ENCODE peak calls at places on chromosomes 1 and 21, in eight cellular contexts. One of them, this sample, is unnamed.

GRCh38 chr1:185420588-185421081 is 103.6 kb upstream of the IVNS1ABP start:
- ATAC-seq in activated CD8-positive, alpha-beta T cell treated with anti-CD3 and anti-CD28 coated beads for 36 hours: peak
- ATAC-seq in stimulated activated naive CD8-positive, alpha-beta T cell treated with anti-CD3 and anti-CD28 coated beads, Interleukin-15, Interleukin-2, amounts not matched to agents 100 U/mL and 50 U/mL, for 24 hours: peak
- ATAC-seq in left lobe of liver: no peak
- ATAC-seq in pancreas: no peak
- ATAC-seq in A549: no peak
- ATAC-seq in lung: no peak
- ATAC-seq in RWPE2: no peak
- ATAC-seq in this sample: no peak

GRCh38 chr1:65431111-65431705 is 10.7 kb downstream of the LEPR start:
- ATAC-seq in activated CD8-positive, alpha-beta T cell treated with anti-CD3 and anti-CD28 coated beads for 36 hours: peak
- ATAC-seq in stimulated activated naive CD8-positive, alpha-beta T cell treated with anti-CD3 and anti-CD28 coated beads, Interleukin-15, Interleukin-2, amounts not matched to agents 100 U/mL and 50 U/mL, for 24 hours: no peak
- ATAC-seq in left lobe of liver: peak
- ATAC-seq in pancreas: peak
- ATAC-seq in A549: peak
- ATAC-seq in lung: no peak
- ATAC-seq in RWPE2: no peak
- ATAC-seq in this sample: no peak

GRCh38 chr1:201260236-201260591 is 23.1 kb upstream of the PKP1 start:
- ATAC-seq in activated CD8-positive, alpha-beta T cell treated with anti-CD3 and anti-CD28 coated beads for 36 hours: no peak
- ATAC-seq in stimulated activated naive CD8-positive, alpha-beta T cell treated with anti-CD3 and anti-CD28 coated beads, Interleukin-15, Interleukin-2, amounts not matched to agents 100 U/mL and 50 U/mL, for 24 hours: no peak
- ATAC-seq in left lobe of liver: no peak
- ATAC-seq in pancreas: no peak
- ATAC-seq in A549: no peak
- ATAC-seq in lung: no peak
- ATAC-seq in RWPE2: peak
- ATAC-seq in this sample: no peak

GRCh38 chr1:31639543-31639942 is 5.1 kb downstream of the PEF1 start:
- ATAC-seq in activated CD8-positive, alpha-beta T cell treated with anti-CD3 and anti-CD28 coated beads for 36 hours: no peak
- ATAC-seq in stimulated activated naive CD8-positive, alpha-beta T cell treated with anti-CD3 and anti-CD28 coated beads, Interleukin-15, Interleukin-2, amounts not matched to agents 100 U/mL and 50 U/mL, for 24 hours: no peak
- ATAC-seq in left lobe of liver: no peak
- ATAC-seq in pancreas: no peak
- ATAC-seq in A549: no peak
- ATAC-seq in lung: peak
- ATAC-seq in RWPE2: peak
- ATAC-seq in this sample: no peak

GRCh38 chr1:113966013-113966412 is 13.3 kb upstream of the OLFML3 start:
- ATAC-seq in activated CD8-positive, alpha-beta T cell treated with anti-CD3 and anti-CD28 coated beads for 36 hours: no peak
- ATAC-seq in stimulated activated naive CD8-positive, alpha-beta T cell treated with anti-CD3 and anti-CD28 coated beads, Interleukin-15, Interleukin-2, amounts not matched to agents 100 U/mL and 50 U/mL, for 24 hours: no peak
- ATAC-seq in left lobe of liver: no peak
- ATAC-seq in pancreas: no peak
- ATAC-seq in A549: no peak
- ATAC-seq in lung: no peak
- ATAC-seq in RWPE2: no peak
- ATAC-seq in this sample: no peak

GRCh38 chr1:168263130-168263529 is 17.5 kb upstream of the TBX19 start:
- ATAC-seq in activated CD8-positive, alpha-beta T cell treated with anti-CD3 and anti-CD28 coated beads for 36 hours: no peak
- ATAC-seq in stimulated activated naive CD8-positive, alpha-beta T cell treated with anti-CD3 and anti-CD28 coated beads, Interleukin-15, Interleukin-2, amounts not matched to agents 100 U/mL and 50 U/mL, for 24 hours: no peak
- ATAC-seq in left lobe of liver: no peak
- ATAC-seq in pancreas: no peak
- ATAC-seq in A549: no peak
- ATAC-seq in lung: no peak
- ATAC-seq in RWPE2: no peak
- ATAC-seq in this sample: no peak

GRCh38 chr1:234658143-234658542 is 48.2 kb upstream of the IRF2BP2 start:
- ATAC-seq in activated CD8-positive, alpha-beta T cell treated with anti-CD3 and anti-CD28 coated beads for 36 hours: no peak
- ATAC-seq in stimulated activated naive CD8-positive, alpha-beta T cell treated with anti-CD3 and anti-CD28 coated beads, Interleukin-15, Interleukin-2, amounts not matched to agents 100 U/mL and 50 U/mL, for 24 hours: no peak
- ATAC-seq in left lobe of liver: peak
- ATAC-seq in pancreas: peak
- ATAC-seq in A549: peak
- ATAC-seq in lung: peak
- ATAC-seq in RWPE2: peak
- ATAC-seq in this sample: no peak

GRCh38 chr21:16767201-16767600 is 745.6 kb upstream of the CXADR start:
- ATAC-seq in activated CD8-positive, alpha-beta T cell treated with anti-CD3 and anti-CD28 coated beads for 36 hours: no peak
- ATAC-seq in stimulated activated naive CD8-positive, alpha-beta T cell treated with anti-CD3 and anti-CD28 coated beads, Interleukin-15, Interleukin-2, amounts not matched to agents 100 U/mL and 50 U/mL, for 24 hours: no peak
- ATAC-seq in left lobe of liver: no peak
- ATAC-seq in pancreas: no peak
- ATAC-seq in A549: no peak
- ATAC-seq in lung: no peak
- ATAC-seq in RWPE2: no peak
- ATAC-seq in this sample: no peak

GRCh38 chr1:54272134-54272533 is 72.2 kb downstream of the MRPL37 start:
- ATAC-seq in activated CD8-positive, alpha-beta T cell treated with anti-CD3 and anti-CD28 coated beads for 36 hours: no peak
- ATAC-seq in stimulated activated naive CD8-positive, alpha-beta T cell treated with anti-CD3 and anti-CD28 coated beads, Interleukin-15, Interleukin-2, amounts not matched to agents 100 U/mL and 50 U/mL, for 24 hours: no peak
- ATAC-seq in left lobe of liver: peak
- ATAC-seq in pancreas: no peak
- ATAC-seq in A549: no peak
- ATAC-seq in lung: no peak
- ATAC-seq in RWPE2: peak
- ATAC-seq in this sample: no peak

GRCh38 chr1:38241594-38242331 is 195.2 kb upstream of the POU3F1 start:
- ATAC-seq in activated CD8-positive, alpha-beta T cell treated with anti-CD3 and anti-CD28 coated beads for 36 hours: no peak
- ATAC-seq in stimulated activated naive CD8-positive, alpha-beta T cell treated with anti-CD3 and anti-CD28 coated beads, Interleukin-15, Interleukin-2, amounts not matched to agents 100 U/mL and 50 U/mL, for 24 hours: no peak
- ATAC-seq in left lobe of liver: no peak
- ATAC-seq in pancreas: no peak
- ATAC-seq in A549: no peak
- ATAC-seq in lung: no peak
- ATAC-seq in RWPE2: no peak
- ATAC-seq in this sample: no peak

GRCh38 chr1:61058477-61059245 is 23.7 kb upstream of the NFIA start:
- ATAC-seq in activated CD8-positive, alpha-beta T cell treated with anti-CD3 and anti-CD28 coated beads for 36 hours: no peak
- ATAC-seq in stimulated activated naive CD8-positive, alpha-beta T cell treated with anti-CD3 and anti-CD28 coated beads, Interleukin-15, Interleukin-2, amounts not matched to agents 100 U/mL and 50 U/mL, for 24 hours: no peak
- ATAC-seq in left lobe of liver: no peak
- ATAC-seq in pancreas: no peak
- ATAC-seq in A549: no peak
- ATAC-seq in lung: no peak
- ATAC-seq in RWPE2: peak
- ATAC-seq in this sample: no peak

GRCh38 chr1:188583133-188583532 is 1754.4 kb downstream of the PLA2G4A start:
- ATAC-seq in activated CD8-positive, alpha-beta T cell treated with anti-CD3 and anti-CD28 coated beads for 36 hours: no peak
- ATAC-seq in stimulated activated naive CD8-positive, alpha-beta T cell treated with anti-CD3 and anti-CD28 coated beads, Interleukin-15, Interleukin-2, amounts not matched to agents 100 U/mL and 50 U/mL, for 24 hours: no peak
- ATAC-seq in left lobe of liver: no peak
- ATAC-seq in pancreas: no peak
- ATAC-seq in A549: no peak
- ATAC-seq in lung: no peak
- ATAC-seq in RWPE2: no peak
- ATAC-seq in this sample: no peak

GRCh38 chr21:46021978-46022544 is 40.5 kb downstream of the COL6A1 start:
- ATAC-seq in activated CD8-positive, alpha-beta T cell treated with anti-CD3 and anti-CD28 coated beads for 36 hours: no peak
- ATAC-seq in stimulated activated naive CD8-positive, alpha-beta T cell treated with anti-CD3 and anti-CD28 coated beads, Interleukin-15, Interleukin-2, amounts not matched to agents 100 U/mL and 50 U/mL, for 24 hours: no peak
- ATAC-seq in left lobe of liver: no peak
- ATAC-seq in pancreas: peak
- ATAC-seq in A549: no peak
- ATAC-seq in lung: no peak
- ATAC-seq in RWPE2: no peak
- ATAC-seq in this sample: no peak

GRCh38 chr21:29245104-29245643 is 53.5 kb upstream of the BACH1 start:
- ATAC-seq in activated CD8-positive, alpha-beta T cell treated with anti-CD3 and anti-CD28 coated beads for 36 hours: peak
- ATAC-seq in stimulated activated naive CD8-positive, alpha-beta T cell treated with anti-CD3 and anti-CD28 coated beads, Interleukin-15, Interleukin-2, amounts not matched to agents 100 U/mL and 50 U/mL, for 24 hours: peak
- ATAC-seq in left lobe of liver: no peak
- ATAC-seq in pancreas: peak
- ATAC-seq in A549: no peak
- ATAC-seq in lung: no peak
- ATAC-seq in RWPE2: no peak
- ATAC-seq in this sample: peak

GRCh38 chr1:59026472-59026948 is 242.7 kb upstream of the JUN start:
- ATAC-seq in activated CD8-positive, alpha-beta T cell treated with anti-CD3 and anti-CD28 coated beads for 36 hours: peak
- ATAC-seq in stimulated activated naive CD8-positive, alpha-beta T cell treated with anti-CD3 and anti-CD28 coated beads, Interleukin-15, Interleukin-2, amounts not matched to agents 100 U/mL and 50 U/mL, for 24 hours: peak
- ATAC-seq in left lobe of liver: no peak
- ATAC-seq in pancreas: no peak
- ATAC-seq in A549: no peak
- ATAC-seq in lung: no peak
- ATAC-seq in RWPE2: no peak
- ATAC-seq in this sample: peak

GRCh38 chr1:36857761-36858160 is 176.6 kb downstream of the GRIK3 start:
- ATAC-seq in activated CD8-positive, alpha-beta T cell treated with anti-CD3 and anti-CD28 coated beads for 36 hours: no peak
- ATAC-seq in stimulated activated naive CD8-positive, alpha-beta T cell treated with anti-CD3 and anti-CD28 coated beads, Interleukin-15, Interleukin-2, amounts not matched to agents 100 U/mL and 50 U/mL, for 24 hours: no peak
- ATAC-seq in left lobe of liver: no peak
- ATAC-seq in pancreas: no peak
- ATAC-seq in A549: no peak
- ATAC-seq in lung: no peak
- ATAC-seq in RWPE2: no peak
- ATAC-seq in this sample: no peak

GRCh38 chr1:99674665-99675064 is 28.8 kb downstream of the PALMD start:
- ATAC-seq in activated CD8-positive, alpha-beta T cell treated with anti-CD3 and anti-CD28 coated beads for 36 hours: no peak
- ATAC-seq in stimulated activated naive CD8-positive, alpha-beta T cell treated with anti-CD3 and anti-CD28 coated beads, Interleukin-15, Interleukin-2, amounts not matched to agents 100 U/mL and 50 U/mL, for 24 hours: no peak
- ATAC-seq in left lobe of liver: no peak
- ATAC-seq in pancreas: no peak
- ATAC-seq in A549: no peak
- ATAC-seq in lung: no peak
- ATAC-seq in RWPE2: no peak
- ATAC-seq in this sample: no peak

GRCh38 chr1:170340259-170340658 is 191.7 kb upstream of the GORAB start:
- ATAC-seq in activated CD8-positive, alpha-beta T cell treated with anti-CD3 and anti-CD28 coated beads for 36 hours: no peak
- ATAC-seq in stimulated activated naive CD8-positive, alpha-beta T cell treated with anti-CD3 and anti-CD28 coated beads, Interleukin-15, Interleukin-2, amounts not matched to agents 100 U/mL and 50 U/mL, for 24 hours: no peak
- ATAC-seq in left lobe of liver: no peak
- ATAC-seq in pancreas: no peak
- ATAC-seq in A549: no peak
- ATAC-seq in lung: no peak
- ATAC-seq in RWPE2: no peak
- ATAC-seq in this sample: no peak

GRCh38 chr1:145702052-145702451 is 5.1 kb downstream of the PDZK1 start:
- ATAC-seq in activated CD8-positive, alpha-beta T cell treated with anti-CD3 and anti-CD28 coated beads for 36 hours: no peak
- ATAC-seq in stimulated activated naive CD8-positive, alpha-beta T cell treated with anti-CD3 and anti-CD28 coated beads, Interleukin-15, Interleukin-2, amounts not matched to agents 100 U/mL and 50 U/mL, for 24 hours: no peak
- ATAC-seq in left lobe of liver: no peak
- ATAC-seq in pancreas: no peak
- ATAC-seq in A549: no peak
- ATAC-seq in lung: no peak
- ATAC-seq in RWPE2: no peak
- ATAC-seq in this sample: no peak

GRCh38 chr1:30751830-30752650 is 5.5 kb downstream of the LAPTM5 start:
- ATAC-seq in activated CD8-positive, alpha-beta T cell treated with anti-CD3 and anti-CD28 coated beads for 36 hours: no peak
- ATAC-seq in stimulated activated naive CD8-positive, alpha-beta T cell treated with anti-CD3 and anti-CD28 coated beads, Interleukin-15, Interleukin-2, amounts not matched to agents 100 U/mL and 50 U/mL, for 24 hours: no peak
- ATAC-seq in left lobe of liver: no peak
- ATAC-seq in pancreas: no peak
- ATAC-seq in A549: no peak
- ATAC-seq in lung: no peak
- ATAC-seq in RWPE2: no peak
- ATAC-seq in this sample: no peak

GRCh38 chr1:206538086-206538781 is 30.9 kb downstream of the RASSF5 start:
- ATAC-seq in activated CD8-positive, alpha-beta T cell treated with anti-CD3 and anti-CD28 coated beads for 36 hours: no peak
- ATAC-seq in stimulated activated naive CD8-positive, alpha-beta T cell treated with anti-CD3 and anti-CD28 coated beads, Interleukin-15, Interleukin-2, amounts not matched to agents 100 U/mL and 50 U/mL, for 24 hours: peak
- ATAC-seq in left lobe of liver: no peak
- ATAC-seq in pancreas: no peak
- ATAC-seq in A549: no peak
- ATAC-seq in lung: no peak
- ATAC-seq in RWPE2: no peak
- ATAC-seq in this sample: no peak

GRCh38 chr21:32702702-32703101 is 25.1 kb downstream of the SYNJ1 start:
- ATAC-seq in activated CD8-positive, alpha-beta T cell treated with anti-CD3 and anti-CD28 coated beads for 36 hours: no peak
- ATAC-seq in stimulated activated naive CD8-positive, alpha-beta T cell treated with anti-CD3 and anti-CD28 coated beads, Interleukin-15, Interleukin-2, amounts not matched to agents 100 U/mL and 50 U/mL, for 24 hours: no peak
- ATAC-seq in left lobe of liver: no peak
- ATAC-seq in pancreas: no peak
- ATAC-seq in A549: no peak
- ATAC-seq in lung: no peak
- ATAC-seq in RWPE2: peak
- ATAC-seq in this sample: no peak

GRCh38 chr1:183918589-183918988 is 113.7 kb downstream of the RGL1 start:
- ATAC-seq in activated CD8-positive, alpha-beta T cell treated with anti-CD3 and anti-CD28 coated beads for 36 hours: no peak
- ATAC-seq in stimulated activated naive CD8-positive, alpha-beta T cell treated with anti-CD3 and anti-CD28 coated beads, Interleukin-15, Interleukin-2, amounts not matched to agents 100 U/mL and 50 U/mL, for 24 hours: no peak
- ATAC-seq in left lobe of liver: no peak
- ATAC-seq in pancreas: peak
- ATAC-seq in A549: no peak
- ATAC-seq in lung: no peak
- ATAC-seq in RWPE2: no peak
- ATAC-seq in this sample: no peak

GRCh38 chr1:171434717-171435346 is 50.5 kb upstream of the PRRC2C start:
- ATAC-seq in activated CD8-positive, alpha-beta T cell treated with anti-CD3 and anti-CD28 coated beads for 36 hours: peak
- ATAC-seq in stimulated activated naive CD8-positive, alpha-beta T cell treated with anti-CD3 and anti-CD28 coated beads, Interleukin-15, Interleukin-2, amounts not matched to agents 100 U/mL and 50 U/mL, for 24 hours: no peak
- ATAC-seq in left lobe of liver: no peak
- ATAC-seq in pancreas: peak
- ATAC-seq in A549: peak
- ATAC-seq in lung: peak
- ATAC-seq in RWPE2: peak
- ATAC-seq in this sample: no peak

GRCh38 chr1:17639703-17640340 is 100.3 kb downstream of the ARHGEF10L start:
- ATAC-seq in activated CD8-positive, alpha-beta T cell treated with anti-CD3 and anti-CD28 coated beads for 36 hours: no peak
- ATAC-seq in stimulated activated naive CD8-positive, alpha-beta T cell treated with anti-CD3 and anti-CD28 coated beads, Interleukin-15, Interleukin-2, amounts not matched to agents 100 U/mL and 50 U/mL, for 24 hours: no peak
- ATAC-seq in left lobe of liver: peak
- ATAC-seq in pancreas: no peak
- ATAC-seq in A549: no peak
- ATAC-seq in lung: no peak
- ATAC-seq in RWPE2: no peak
- ATAC-seq in this sample: no peak

GRCh38 chr1:25871704-25872494 is 3.6 kb downstream of the PAQR7 start:
- ATAC-seq in activated CD8-positive, alpha-beta T cell treated with anti-CD3 and anti-CD28 coated beads for 36 hours: no peak
- ATAC-seq in stimulated activated naive CD8-positive, alpha-beta T cell treated with anti-CD3 and anti-CD28 coated beads, Interleukin-15, Interleukin-2, amounts not matched to agents 100 U/mL and 50 U/mL, for 24 hours: no peak
- ATAC-seq in left lobe of liver: peak
- ATAC-seq in pancreas: peak
- ATAC-seq in A549: no peak
- ATAC-seq in lung: no peak
- ATAC-seq in RWPE2: peak
- ATAC-seq in this sample: no peak

GRCh38 chr1:11434506-11434905 is 44.4 kb upstream of the DISP3 start:
- ATAC-seq in activated CD8-positive, alpha-beta T cell treated with anti-CD3 and anti-CD28 coated beads for 36 hours: no peak
- ATAC-seq in stimulated activated naive CD8-positive, alpha-beta T cell treated with anti-CD3 and anti-CD28 coated beads, Interleukin-15, Interleukin-2, amounts not matched to agents 100 U/mL and 50 U/mL, for 24 hours: no peak
- ATAC-seq in left lobe of liver: no peak
- ATAC-seq in pancreas: no peak
- ATAC-seq in A549: no peak
- ATAC-seq in lung: no peak
- ATAC-seq in RWPE2: no peak
- ATAC-seq in this sample: no peak

This sample was measured in stimulated activated memory B cell treated with anti-CD40 and anti-IgM and Interleukin-4, amounts not matched to agents 10 μg/mL and 1 μg/mL and 100 μg/mL, for 72 hours.